ENCODE peak calls at places on chromosome 1, in seven cellular contexts. F, Z, K, O, I, D and M are unnamed samples.
A peak's percentile ranks its signal among the peaks of the same experiment; 100 is the strongest.

GRCh38 chr1:44636711-44637589 is 37.3 kb downstream of the TMEM53 start:
- DNase-seq in O (peak; percentile 23), F (peak; percentile 15), Z (no peak), I (no peak), D (no peak), K (no peak), M (peak; percentile 76)

GRCh38 chr1:12111741-12112140 is 48.6 kb downstream of the TNFRSF8 start:
- DNase-seq in I (no peak), O (no peak), Z (no peak), F (no peak), K (no peak), D (no peak), M (no peak)

GRCh38 chr1:225827076-225827475 is 17.2 kb downstream of the EPHX1 start:
- DNase-seq in O (no peak), Z (no peak), F (no peak), D (no peak), I (no peak), K (no peak), M (no peak)

GRCh38 chr1:221118176-221118937 is 239.1 kb downstream of the HLX start:
- DNase-seq in Z (no peak), K (no peak), F (no peak), D (no peak), I (no peak), O (no peak), M (no peak)

GRCh38 chr1:186634511-186634910 is 45.7 kb downstream of the PTGS2 start:
- DNase-seq in O (no peak), I (no peak), F (no peak), D (no peak), K (no peak), Z (no peak), M (no peak)

GRCh38 chr1:178581351-178581951 is 68.5 kb downstream of the TEX35 start:
- DNase-seq in D (no peak), K (no peak), O (peak; percentile 5), Z (no peak), F (no peak), I (no peak), M (no peak)

GRCh38 chr1:18723206-18723605 is 92.6 kb downstream of the PAX7 start:
- DNase-seq in Z (no peak), O (no peak), D (no peak), I (no peak), K (no peak), F (peak; percentile 18), M (no peak)

GRCh38 chr1:10724052-10724494 is 72.4 kb downstream of the CASZ1 start:
- DNase-seq in D (peak; percentile 93), F (peak; percentile 86), O (peak; percentile 57), Z (no peak), I (peak; percentile 38), K (no peak), M (no peak)

GRCh38 chr1:90986954-90987353 is 34.9 kb downstream of the ZNF644 start:
- DNase-seq in O (no peak), Z (no peak), D (no peak), I (no peak), F (no peak), K (no peak), M (no peak)